ENCODE peak calls at places on chromosomes 3 and 15, in seven cellular contexts. One of them, this sample, is unnamed.

GRCh38 chr15:84878504-84878903 is 6.0 kb upstream of the SLC28A1 start:
- DNase-seq in neuronal stem cell: peak; percentile 47
- DNase-seq in H9: peak; percentile 82
- DNase-seq in IMR-90: peak; percentile 44
- DNase-seq in H1: peak; percentile 77
- DNase-seq in mesenchymal stem cell: peak; percentile 68
- DNase-seq in trophoblast cell: peak; percentile 73
- DNase-seq in this sample: peak; percentile 83

GRCh38 chr3:11230125-11230524 is 42.1 kb upstream of the ATG7 start:
- DNase-seq in neuronal stem cell: no peak
- DNase-seq in H9: no peak
- DNase-seq in IMR-90: no peak
- DNase-seq in H1: no peak
- DNase-seq in mesenchymal stem cell: no peak
- DNase-seq in trophoblast cell: no peak
- DNase-seq in this sample: no peak

GRCh38 chr3:101849714-101850326 is 506 bp downstream of the NFKBIZ start:
- DNase-seq in neuronal stem cell: peak; percentile 40
- DNase-seq in H9: peak; percentile 45
- DNase-seq in IMR-90: no peak
- DNase-seq in H1: peak; percentile 69
- DNase-seq in mesenchymal stem cell: no peak
- DNase-seq in trophoblast cell: peak; percentile 55
- DNase-seq in this sample: peak; percentile 68

GRCh38 chr3:51960386-51960785 is 5.2 kb downstream of the GPR62 start:
- DNase-seq in neuronal stem cell: no peak
- DNase-seq in H9: no peak
- DNase-seq in IMR-90: no peak
- DNase-seq in H1: no peak
- DNase-seq in mesenchymal stem cell: no peak
- DNase-seq in trophoblast cell: no peak
- DNase-seq in this sample: no peak

GRCh38 chr15:29671308-29671981 is 150.8 kb downstream of the TJP1 start:
- DNase-seq in neuronal stem cell: no peak
- DNase-seq in H9: no peak
- DNase-seq in IMR-90: peak; percentile 36
- DNase-seq in H1: peak; percentile 33
- DNase-seq in mesenchymal stem cell: no peak
- DNase-seq in trophoblast cell: no peak
- DNase-seq in this sample: no peak

GRCh38 chr3:58066842-58067241 is 58.6 kb downstream of the FLNB start:
- DNase-seq in neuronal stem cell: no peak
- DNase-seq in H9: no peak
- DNase-seq in IMR-90: peak; percentile 72
- DNase-seq in H1: no peak
- DNase-seq in mesenchymal stem cell: no peak
- DNase-seq in trophoblast cell: no peak
- DNase-seq in this sample: no peak

GRCh38 chr15:26712350-26712749 is 60.5 kb downstream of the GABRB3 start:
- DNase-seq in neuronal stem cell: no peak
- DNase-seq in H9: no peak
- DNase-seq in IMR-90: no peak
- DNase-seq in H1: no peak
- DNase-seq in mesenchymal stem cell: no peak
- DNase-seq in trophoblast cell: no peak
- DNase-seq in this sample: no peak

GRCh38 chr3:97698691-97699090 is 65.9 kb upstream of the ARL6 start:
- DNase-seq in neuronal stem cell: no peak
- DNase-seq in H9: no peak
- DNase-seq in IMR-90: no peak
- DNase-seq in H1: no peak
- DNase-seq in mesenchymal stem cell: no peak
- DNase-seq in trophoblast cell: no peak
- DNase-seq in this sample: no peak

GRCh38 chr3:72097053-72097452 is 312.1 kb upstream of the PROK2 start:
- DNase-seq in neuronal stem cell: no peak
- DNase-seq in H9: no peak
- DNase-seq in IMR-90: no peak
- DNase-seq in H1: no peak
- DNase-seq in mesenchymal stem cell: no peak
- DNase-seq in trophoblast cell: no peak
- DNase-seq in this sample: no peak

GRCh38 chr3:169300436-169300835 is 363.1 kb downstream of the MECOM start:
- DNase-seq in neuronal stem cell: no peak
- DNase-seq in H9: no peak
- DNase-seq in IMR-90: no peak
- DNase-seq in H1: no peak
- DNase-seq in mesenchymal stem cell: no peak
- DNase-seq in trophoblast cell: no peak
- DNase-seq in this sample: no peak

GRCh38 chr15:29925227-29926082 is 103.2 kb upstream of the TJP1 start:
- DNase-seq in neuronal stem cell: peak; percentile 51
- DNase-seq in H9: peak; percentile 93
- DNase-seq in IMR-90: peak; percentile 80
- DNase-seq in H1: peak; percentile 93
- DNase-seq in mesenchymal stem cell: peak; percentile 77
- DNase-seq in trophoblast cell: peak; percentile 95
- DNase-seq in this sample: peak; percentile 94

GRCh38 chr3:130658666-130659065 is 88.0 kb downstream of the PIK3R4 start:
- DNase-seq in neuronal stem cell: no peak
- DNase-seq in H9: no peak
- DNase-seq in IMR-90: peak; percentile 36
- DNase-seq in H1: no peak
- DNase-seq in mesenchymal stem cell: peak; percentile 11
- DNase-seq in trophoblast cell: no peak
- DNase-seq in this sample: peak; percentile 7

GRCh38 chr15:31234815-31235214 is 91.8 kb upstream of the KLF13 start:
- DNase-seq in neuronal stem cell: no peak
- DNase-seq in H9: no peak
- DNase-seq in IMR-90: no peak
- DNase-seq in H1: no peak
- DNase-seq in mesenchymal stem cell: no peak
- DNase-seq in trophoblast cell: no peak
- DNase-seq in this sample: no peak

GRCh38 chr3:124131158-124132115 is 139.5 kb upstream of the ROPN1 start:
- DNase-seq in neuronal stem cell: no peak
- DNase-seq in H9: no peak
- DNase-seq in IMR-90: no peak
- DNase-seq in H1: no peak
- DNase-seq in mesenchymal stem cell: no peak
- DNase-seq in trophoblast cell: peak; percentile 10
- DNase-seq in this sample: no peak

GRCh38 chr3:110457508-110457907 is 614.1 kb upstream of the NECTIN3 start:
- DNase-seq in neuronal stem cell: no peak
- DNase-seq in H9: no peak
- DNase-seq in IMR-90: no peak
- DNase-seq in H1: no peak
- DNase-seq in mesenchymal stem cell: no peak
- DNase-seq in trophoblast cell: no peak
- DNase-seq in this sample: no peak
- H3K18ac ChIP-seq in neuronal stem cell: no peak overlapping the region
- H3K18ac ChIP-seq in H9: no peak overlapping the region
- H3K18ac ChIP-seq in IMR-90: no peak overlapping the region
- H3K18ac ChIP-seq in H1: no peak overlapping the region
- H3K18ac ChIP-seq in mesenchymal stem cell: no peak overlapping the region
- H3K18ac ChIP-seq in trophoblast cell: no peak overlapping the region
- H3K18ac ChIP-seq in this sample: no peak overlapping the region

GRCh38 chr15:95869920-95870319 is 460.6 kb upstream of the NR2F2 start:
- DNase-seq in neuronal stem cell: no peak
- DNase-seq in H9: no peak
- DNase-seq in IMR-90: no peak
- DNase-seq in H1: no peak
- DNase-seq in mesenchymal stem cell: no peak
- DNase-seq in trophoblast cell: no peak
- DNase-seq in this sample: no peak

GRCh38 chr15:95875141-95875643 is 455.3 kb upstream of the NR2F2 start:
- DNase-seq in neuronal stem cell: no peak
- DNase-seq in H9: no peak
- DNase-seq in IMR-90: no peak
- DNase-seq in H1: no peak
- DNase-seq in mesenchymal stem cell: no peak
- DNase-seq in trophoblast cell: peak; percentile 63
- DNase-seq in this sample: no peak

GRCh38 chr15:95868970-95869369 is 461.5 kb upstream of the NR2F2 start:
- DNase-seq in neuronal stem cell: no peak
- DNase-seq in H9: no peak
- DNase-seq in IMR-90: no peak
- DNase-seq in H1: no peak
- DNase-seq in mesenchymal stem cell: no peak
- DNase-seq in trophoblast cell: no peak
- DNase-seq in this sample: no peak

GRCh38 chr15:95872366-95872771 is 458.1 kb upstream of the NR2F2 start:
- DNase-seq in neuronal stem cell: no peak
- DNase-seq in H9: no peak
- DNase-seq in IMR-90: peak; percentile 82
- DNase-seq in H1: no peak
- DNase-seq in mesenchymal stem cell: peak; percentile 38
- DNase-seq in trophoblast cell: peak; percentile 95
- DNase-seq in this sample: peak; percentile 20

GRCh38 chr15:95874625-95875024 is 455.9 kb upstream of the NR2F2 start:
- DNase-seq in neuronal stem cell: no peak
- DNase-seq in H9: no peak
- DNase-seq in IMR-90: no peak
- DNase-seq in H1: no peak
- DNase-seq in mesenchymal stem cell: no peak
- DNase-seq in trophoblast cell: no peak
- DNase-seq in this sample: no peak
- H3K18ac ChIP-seq in neuronal stem cell: no peak overlapping the region
- H3K18ac ChIP-seq in H9: no peak overlapping the region
- H3K18ac ChIP-seq in IMR-90: no peak overlapping the region
- H3K18ac ChIP-seq in H1: no peak overlapping the region
- H3K18ac ChIP-seq in mesenchymal stem cell: no peak overlapping the region
- H3K18ac ChIP-seq in trophoblast cell: no peak overlapping the region
- H3K18ac ChIP-seq in this sample: no peak overlapping the region

DNA sequence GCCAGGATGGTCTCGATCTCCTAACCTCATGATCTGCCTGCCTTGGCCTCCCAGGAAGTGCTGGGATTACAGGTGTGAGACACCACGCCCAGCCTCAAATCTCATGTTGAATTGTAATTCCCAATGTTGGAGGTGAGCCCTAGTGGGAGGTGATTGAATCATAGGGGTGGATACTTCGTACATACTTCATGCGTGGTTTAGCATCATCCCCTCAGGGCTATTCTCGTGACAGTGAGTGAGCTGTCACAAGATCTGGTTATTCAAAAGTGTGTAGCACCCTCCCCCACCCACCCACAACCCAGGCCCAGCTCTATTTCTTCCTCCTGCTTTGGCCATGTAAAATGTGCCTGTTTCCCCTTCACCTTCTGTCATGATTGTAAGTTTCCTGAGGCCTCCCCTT is 236.9 kb upstream of the IL12A start:
- DNase-seq in neuronal stem cell: no peak
- DNase-seq in H9: no peak
- DNase-seq in IMR-90: no peak
- DNase-seq in H1: no peak
- DNase-seq in mesenchymal stem cell: no peak
- DNase-seq in trophoblast cell: no peak
- DNase-seq in this sample: no peak
- H3K18ac ChIP-seq in neuronal stem cell: no peak overlapping the region
- H3K18ac ChIP-seq in H9: no peak overlapping the region
- H3K18ac ChIP-seq in IMR-90: no peak overlapping the region
- H3K18ac ChIP-seq in H1: no peak overlapping the region
- H3K18ac ChIP-seq in mesenchymal stem cell: no peak overlapping the region
- H3K18ac ChIP-seq in trophoblast cell: no peak overlapping the region
- H3K18ac ChIP-seq in this sample: no peak overlapping the region

GRCh38 chr15:97806731-97807130 is 153.8 kb upstream of the ARRDC4 start:
- DNase-seq in neuronal stem cell: no peak
- DNase-seq in H9: no peak
- DNase-seq in IMR-90: no peak
- DNase-seq in H1: no peak
- DNase-seq in mesenchymal stem cell: no peak
- DNase-seq in trophoblast cell: no peak
- DNase-seq in this sample: no peak

GRCh38 chr15:97804950-97805349 is 155.6 kb upstream of the ARRDC4 start:
- DNase-seq in neuronal stem cell: no peak
- DNase-seq in H9: no peak
- DNase-seq in IMR-90: no peak
- DNase-seq in H1: no peak
- DNase-seq in mesenchymal stem cell: no peak
- DNase-seq in trophoblast cell: no peak
- DNase-seq in this sample: peak; percentile 13
- H3K18ac ChIP-seq in neuronal stem cell: no peak overlapping the region
- H3K18ac ChIP-seq in H9: no peak overlapping the region
- H3K18ac ChIP-seq in IMR-90: no peak overlapping the region
- H3K18ac ChIP-seq in H1: no peak overlapping the region
- H3K18ac ChIP-seq in mesenchymal stem cell: no peak overlapping the region
- H3K18ac ChIP-seq in trophoblast cell: no peak overlapping the region
- H3K18ac ChIP-seq in this sample: no peak overlapping the region

GRCh38 chr3:37575284-37575683 is 286.4 kb upstream of the CTDSPL start:
- DNase-seq in neuronal stem cell: no peak
- DNase-seq in H9: no peak
- DNase-seq in IMR-90: no peak
- DNase-seq in H1: no peak
- DNase-seq in mesenchymal stem cell: no peak
- DNase-seq in trophoblast cell: no peak
- DNase-seq in this sample: no peak

GRCh38 chr3:37580237-37580636 is 281.4 kb upstream of the CTDSPL start:
- DNase-seq in neuronal stem cell: no peak
- DNase-seq in H9: no peak
- DNase-seq in IMR-90: no peak
- DNase-seq in H1: no peak
- DNase-seq in mesenchymal stem cell: no peak
- DNase-seq in trophoblast cell: no peak
- DNase-seq in this sample: no peak

GRCh38 chr3:37574177-37574958 is 287.3 kb upstream of the CTDSPL start:
- DNase-seq in neuronal stem cell: no peak
- DNase-seq in H9: no peak
- DNase-seq in IMR-90: no peak
- DNase-seq in H1: no peak
- DNase-seq in mesenchymal stem cell: no peak
- DNase-seq in trophoblast cell: no peak
- DNase-seq in this sample: no peak

GRCh38 chr3:37582117-37582516 is 279.6 kb upstream of the CTDSPL start:
- DNase-seq in neuronal stem cell: no peak
- DNase-seq in H9: no peak
- DNase-seq in IMR-90: no peak
- DNase-seq in H1: no peak
- DNase-seq in mesenchymal stem cell: no peak
- DNase-seq in trophoblast cell: no peak
- DNase-seq in this sample: no peak

GRCh38 chr3:37579181-37579580 is 282.5 kb upstream of the CTDSPL start:
- DNase-seq in neuronal stem cell: no peak
- DNase-seq in H9: no peak
- DNase-seq in IMR-90: no peak
- DNase-seq in H1: no peak
- DNase-seq in mesenchymal stem cell: no peak
- DNase-seq in trophoblast cell: no peak
- DNase-seq in this sample: no peak
- H3K18ac ChIP-seq in neuronal stem cell: no peak overlapping the region
- H3K18ac ChIP-seq in H9: no peak overlapping the region
- H3K18ac ChIP-seq in IMR-90: no peak overlapping the region
- H3K18ac ChIP-seq in H1: no peak overlapping the region
- H3K18ac ChIP-seq in mesenchymal stem cell: no peak overlapping the region
- H3K18ac ChIP-seq in trophoblast cell: no peak overlapping the region
- H3K18ac ChIP-seq in this sample: no peak overlapping the region

This sample was measured in mesendoderm.